ENCODE peak calls at places on chromosomes 3 and 15, in five cellular contexts. Z, X, O, N and B are unnamed samples.

GRCh38 chr15:42121021-42121420 is 26.7 kb upstream of the PLA2G4D start:
- DNase-seq in Z (no peak), N (no peak), X (no peak), O (no peak), B (no peak)

GRCh38 chr3:7667774-7668173 is 806.9 kb downstream of the GRM7 start:
- DNase-seq in Z (no peak), N (no peak), X (no peak), O (no peak), B (no peak)

GRCh38 chr3:197833930-197834715 is 43.1 kb downstream of the LRCH3 start:
- DNase-seq in N (no peak), O (no peak), Z (no peak), X (no peak), B (no peak)

GRCh38 chr15:63551400-63551799 is 45.8 kb upstream of the FBXL22 start:
- DNase-seq in X (no peak), N (peak; percentile 72), O (no peak), Z (no peak), B (no peak)

GRCh38 chr15:48785195-48785594 is 25.7 kb downstream of the CEP152 start:
- DNase-seq in O (no peak), X (no peak), N (no peak), Z (no peak), B (no peak)

GRCh38 chr3:78801923-78802587 is 965.7 kb downstream of the ROBO1 start:
- DNase-seq in Z (no peak), X (no peak), O (no peak), N (no peak), B (no peak)

GRCh38 chr3:127035672-127036071 is 52.8 kb downstream of the PLXNA1 start:
- DNase-seq in Z (peak; percentile 55), N (peak; percentile 97), X (no peak), O (no peak), B (peak; percentile 30)

GRCh38 chr3:13346481-13347389 is 73.4 kb downstream of the NUP210 start:
- DNase-seq in X (no peak), O (no peak), N (no peak), Z (no peak), B (no peak)

GRCh38 chr15:57367556-57367955 is 8.7 kb upstream of the CGNL1 start:
- DNase-seq in O (no peak), Z (no peak), N (no peak), X (no peak), B (no peak)

GRCh38 chr3:22284559-22284958 is 533.5 kb upstream of the ZNF385D start:
- DNase-seq in Z (no peak), X (no peak), N (peak; percentile 28), O (no peak), B (no peak)

GRCh38 chr15:29449136-29449535 is 179.5 kb upstream of the NSMCE3 start:
- DNase-seq in Z (peak; percentile 13), N (no peak), O (no peak), X (no peak), B (no peak)

GRCh38 chr3:197730200-197730599 is 6.5 kb downstream of the RUBCN start:
- DNase-seq in Z (peak; percentile 53), O (peak; percentile 25), N (peak; percentile 89), X (no peak), B (peak; percentile 90)

GRCh38 chr3:173395073-173395411 is 2.5 kb upstream of the NLGN1 start:
- DNase-seq in N (no peak), X (no peak), Z (no peak), O (no peak), B (no peak)

GRCh38 chr3:191328963-191329653 is at the start of gene CCDC50:
- DNase-seq in O (peak; percentile 85), N (peak; percentile 69), X (peak; percentile 82), Z (peak; percentile 65), B (no peak)

GRCh38 chr15:27061739-27062138 is 90.8 kb downstream of the GABRG3 start:
- DNase-seq in O (no peak), Z (peak; percentile 25), N (no peak), X (no peak), B (no peak)

GRCh38 chr3:131454501-131454900 is 48.3 kb downstream of the MRPL3 start:
- DNase-seq in X (no peak), Z (no peak), O (no peak), N (peak; percentile 90), B (no peak)

GRCh38 chr3:171357721-171358120 is 102.5 kb downstream of the TNIK start:
- DNase-seq in X (no peak), N (no peak), O (no peak), Z (no peak), B (no peak)

GRCh38 chr3:43862992-43863805 is 172.5 kb downstream of the ABHD5 start:
- DNase-seq in N (no peak), Z (no peak), O (no peak), X (no peak), B (no peak)

GRCh38 chr3:150184426-150185071 is 213.9 kb upstream of the PFN2 start:
- DNase-seq in N (no peak), X (no peak), O (no peak), Z (peak; percentile 36), B (no peak)

GRCh38 chr15:75840659-75841058 is 2.6 kb upstream of the UBE2Q2 start:
- DNase-seq in Z (peak; percentile 71), X (no peak), O (no peak), N (peak; percentile 81), B (peak; percentile 39)

GRCh38 chr3:170726976-170727661 is 141.2 kb upstream of the SLC7A14 start:
- DNase-seq in N (peak; percentile 94), Z (peak; percentile 42), O (peak; percentile 67), X (no peak), B (no peak)

GRCh38 chr3:146903927-146904326 is 298.8 kb upstream of the PLSCR5 start:
- DNase-seq in N (no peak), X (no peak), Z (no peak), O (no peak), B (no peak)

GRCh38 chr3:66824450-66824849 is 173.7 kb upstream of the KBTBD8 start:
- DNase-seq in Z (no peak), O (no peak), X (no peak), N (no peak), B (no peak)

GRCh38 chr15:66766282-66767228 is 64.5 kb downstream of the SMAD6 start:
- DNase-seq in X (no peak), Z (peak; percentile 73), O (no peak), N (peak; percentile 68), B (no peak)

GRCh38 chr15:70466305-70466704 is 297.1 kb downstream of the UACA start:
- DNase-seq in N (no peak), Z (no peak), O (no peak), X (no peak), B (no peak)

GRCh38 chr3:183527421-183527979 is 28.0 kb downstream of the KLHL6 start:
- DNase-seq in O (no peak), Z (no peak), N (no peak), X (peak; percentile 60), B (no peak)

GRCh38 chr3:130700541-130700940 is 46.1 kb downstream of the PIK3R4 start:
- DNase-seq in X (no peak), O (no peak), Z (no peak), N (peak; percentile 77), B (no peak)

GRCh38 chr3:48372862-48373435 is 930 bp downstream of the FBXW12 start:
- DNase-seq in O (no peak), N (no peak), Z (no peak), X (no peak), B (no peak)
- TF ChIP-seq CTCF in O (no peak), N (no peak), Z (no peak), X (no peak), B (no peak)

GRCh38 chr3:105837947-105838346 is 30.9 kb downstream of the CBLB start:
- DNase-seq in X (no peak), O (no peak), Z (no peak), N (no peak), B (no peak)
- H3K4me3 ChIP-seq in X (no peak overlapping the region), O (no peak overlapping the region), Z (no peak overlapping the region), N (no peak overlapping the region), B (no peak overlapping the region)

GRCh38 chr15:99487337-99487730 is 78.5 kb upstream of the MEF2A start:
- DNase-seq in O (no peak), X (no peak), N (no peak), Z (no peak), B (no peak)

GRCh38 chr15:99482993-99483392 is 82.8 kb upstream of the MEF2A start:
- DNase-seq in X (no peak), N (no peak), O (no peak), Z (peak; percentile 17), B (no peak)

GRCh38 chr15:99485153-99485947 is 80.4 kb upstream of the MEF2A start:
- DNase-seq in N (no peak), Z (no peak), X (no peak), O (no peak), B (no peak)

GRCh38 chr15:99485992-99486370 is 79.8 kb upstream of the MEF2A start:
- DNase-seq in O (no peak), X (no peak), N (no peak), Z (no peak), B (no peak)

DNA sequence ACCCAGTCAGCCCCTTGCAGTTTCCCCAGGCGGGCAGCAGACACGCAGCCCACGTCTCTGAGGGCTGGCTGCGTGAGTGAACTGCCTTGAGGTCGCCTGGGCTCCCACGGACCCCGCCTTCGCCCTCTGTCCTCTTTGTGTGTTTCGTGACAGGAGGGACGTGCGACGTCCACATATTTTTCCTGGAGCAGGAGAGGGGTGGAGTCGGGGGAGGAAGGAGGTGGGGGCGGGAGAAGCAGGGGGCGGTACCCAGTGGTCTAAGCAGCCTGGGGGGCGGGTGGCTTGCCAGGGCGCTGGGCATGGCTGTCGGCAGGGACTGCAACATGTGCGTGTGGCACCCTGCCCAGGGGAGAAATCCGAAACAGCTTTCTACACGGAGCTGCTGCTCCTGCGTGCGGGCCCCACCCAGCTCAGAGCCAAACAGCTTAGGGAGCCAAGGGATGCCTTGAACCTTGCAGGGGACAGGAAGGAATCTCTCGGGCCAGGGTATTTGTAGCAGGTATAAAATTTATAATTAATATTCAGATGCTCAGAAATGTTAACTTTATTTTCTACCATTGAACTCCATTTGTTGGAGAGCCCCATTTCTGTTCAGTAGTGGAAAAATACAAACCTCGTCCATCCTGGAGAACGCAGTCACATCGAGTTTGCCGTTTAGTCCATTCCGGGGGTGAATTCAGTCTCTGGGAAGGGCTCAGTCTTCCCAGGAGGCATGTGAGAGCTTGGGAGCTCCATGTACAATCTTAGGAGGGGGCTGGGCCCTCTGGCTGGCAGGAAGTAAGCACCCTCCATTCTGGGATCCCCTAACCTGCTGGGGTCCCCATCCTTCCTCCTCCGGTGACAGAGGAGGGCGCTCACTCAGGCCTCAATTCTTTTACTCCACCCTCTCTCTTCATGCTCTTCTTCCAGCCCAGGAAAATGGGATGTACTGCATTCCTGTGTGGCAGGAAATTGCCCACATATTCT is 79.1 kb upstream of the MEF2A start:
- DNase-seq in N (peak; percentile 48), Z (peak; percentile 55), X (no peak), O (no peak), B (peak; percentile 72)
- TF ChIP-seq CTCF in N (no peak), Z (no peak), X (no peak), O (no peak), B (no peak)

DNA sequence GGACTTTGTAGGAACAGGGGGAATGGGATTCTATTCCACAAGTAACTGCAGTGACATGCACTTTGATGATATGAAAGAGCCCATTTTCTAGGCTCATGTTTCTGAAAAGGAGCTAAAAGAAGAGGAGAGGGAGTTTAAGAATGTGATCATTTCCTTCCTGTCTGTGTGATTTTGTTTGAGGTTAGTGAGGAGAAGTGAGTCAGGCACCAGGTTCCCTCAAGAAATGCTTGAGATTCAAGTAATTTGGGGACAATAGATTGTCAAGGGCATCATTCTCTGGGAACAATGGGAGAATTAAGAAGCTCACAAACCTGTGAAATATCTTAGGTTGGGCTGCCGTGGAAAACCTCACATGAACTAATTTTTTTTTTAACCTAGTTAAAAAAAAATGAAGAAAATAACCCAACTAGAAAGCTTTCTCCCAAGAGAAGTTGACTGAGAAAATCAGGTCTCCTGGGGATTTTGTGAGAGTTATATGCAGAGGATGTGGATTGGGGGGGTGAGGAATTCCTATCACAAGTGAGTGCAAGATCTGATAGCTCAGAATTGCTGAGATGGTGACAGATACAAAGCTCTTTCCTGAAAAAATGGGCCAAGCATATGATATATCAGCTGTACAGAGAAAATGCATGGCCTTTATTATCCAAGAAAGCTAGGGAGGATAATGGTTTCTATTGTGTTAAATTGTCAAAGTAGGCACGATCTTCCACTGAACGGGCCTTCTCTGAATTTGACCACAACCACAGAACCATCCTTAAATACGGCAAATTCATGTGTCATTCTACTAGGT is 203.3 kb downstream of the FEZF2 start:
- DNase-seq in N (peak; percentile 34), X (no peak), O (no peak), Z (no peak), B (no peak)
- H3K4me3 ChIP-seq in N (no peak overlapping the region), X (no peak overlapping the region), O (no peak overlapping the region), Z (no peak overlapping the region), B (no peak overlapping the region)